ENCODE peak calls at places on chromosomes 1 and 21, in seven cellular contexts. One of them, this sample, is unnamed.

GRCh38 chr1:26597629-26598039 is 68.1 kb downstream of the RPS6KA1 start:
- DNase-seq in WTC11: no peak
- DNase-seq in RWPE1: peak; percentile 49
- DNase-seq in tibial nerve: no peak
- DNase-seq in stimulated activated CD8-positive, alpha-beta memory T cell treated with anti-CD3 and anti-CD28 coated beads, Interleukin-4, amount 100 ng/mL, for 24 hours: no peak
- DNase-seq in AG09319: no peak
- DNase-seq in HEK293T: peak; percentile 47
- DNase-seq in this sample: peak; percentile 76

GRCh38 chr1:221394011-221394544 is 347.8 kb downstream of the DUSP10 start:
- DNase-seq in WTC11: no peak
- DNase-seq in RWPE1: peak; percentile 23
- DNase-seq in tibial nerve: no peak
- DNase-seq in stimulated activated CD8-positive, alpha-beta memory T cell treated with anti-CD3 and anti-CD28 coated beads, Interleukin-4, amount 100 ng/mL, for 24 hours: no peak
- DNase-seq in AG09319: peak; percentile 35
- DNase-seq in HEK293T: no peak
- DNase-seq in this sample: peak; percentile 65

GRCh38 chr1:119298687-119299086 is 69.9 kb upstream of the HAO2 start:
- DNase-seq in WTC11: no peak
- DNase-seq in RWPE1: peak; percentile 13
- DNase-seq in tibial nerve: no peak
- DNase-seq in stimulated activated CD8-positive, alpha-beta memory T cell treated with anti-CD3 and anti-CD28 coated beads, Interleukin-4, amount 100 ng/mL, for 24 hours: no peak
- DNase-seq in AG09319: no peak
- DNase-seq in HEK293T: no peak
- DNase-seq in this sample: peak; percentile 57

GRCh38 chr21:38989745-38990423 is 184.2 kb downstream of the ETS2 start:
- DNase-seq in WTC11: no peak
- DNase-seq in RWPE1: no peak
- DNase-seq in tibial nerve: no peak
- DNase-seq in stimulated activated CD8-positive, alpha-beta memory T cell treated with anti-CD3 and anti-CD28 coated beads, Interleukin-4, amount 100 ng/mL, for 24 hours: no peak
- DNase-seq in AG09319: peak; percentile 74
- DNase-seq in HEK293T: peak; percentile 64
- DNase-seq in this sample: peak; percentile 93

GRCh38 chr1:70910013-70910412 is 137.6 kb downstream of the PTGER3 start:
- DNase-seq in WTC11: no peak
- DNase-seq in RWPE1: no peak
- DNase-seq in tibial nerve: no peak
- DNase-seq in stimulated activated CD8-positive, alpha-beta memory T cell treated with anti-CD3 and anti-CD28 coated beads, Interleukin-4, amount 100 ng/mL, for 24 hours: no peak
- DNase-seq in AG09319: no peak
- DNase-seq in HEK293T: no peak
- DNase-seq in this sample: no peak

GRCh38 chr1:6162773-6163172 is 17.3 kb downstream of the CHD5 start:
- DNase-seq in WTC11: peak; percentile 67
- DNase-seq in RWPE1: no peak
- DNase-seq in tibial nerve: no peak
- DNase-seq in stimulated activated CD8-positive, alpha-beta memory T cell treated with anti-CD3 and anti-CD28 coated beads, Interleukin-4, amount 100 ng/mL, for 24 hours: no peak
- DNase-seq in AG09319: no peak
- DNase-seq in HEK293T: peak; percentile 47
- DNase-seq in this sample: no peak

GRCh38 chr1:24926596-24927249 is 3.4 kb downstream of the RUNX3 start:
- DNase-seq in WTC11: peak; percentile 55
- DNase-seq in RWPE1: no peak
- DNase-seq in tibial nerve: no peak
- DNase-seq in stimulated activated CD8-positive, alpha-beta memory T cell treated with anti-CD3 and anti-CD28 coated beads, Interleukin-4, amount 100 ng/mL, for 24 hours: no peak
- DNase-seq in AG09319: no peak
- DNase-seq in HEK293T: no peak
- DNase-seq in this sample: no peak

GRCh38 chr1:30034627-30035521 is 688.5 kb downstream of the MATN1 start:
- DNase-seq in WTC11: no peak
- DNase-seq in RWPE1: no peak
- DNase-seq in tibial nerve: no peak
- DNase-seq in stimulated activated CD8-positive, alpha-beta memory T cell treated with anti-CD3 and anti-CD28 coated beads, Interleukin-4, amount 100 ng/mL, for 24 hours: no peak
- DNase-seq in AG09319: no peak
- DNase-seq in HEK293T: no peak
- DNase-seq in this sample: peak; percentile 7

GRCh38 chr1:198529414-198529813 is 11.1 kb downstream of the ATP6V1G3 start:
- DNase-seq in WTC11: no peak
- DNase-seq in RWPE1: no peak
- DNase-seq in tibial nerve: no peak
- DNase-seq in stimulated activated CD8-positive, alpha-beta memory T cell treated with anti-CD3 and anti-CD28 coated beads, Interleukin-4, amount 100 ng/mL, for 24 hours: no peak
- DNase-seq in AG09319: peak; percentile 63
- DNase-seq in HEK293T: no peak
- DNase-seq in this sample: peak; percentile 54

GRCh38 chr1:46615735-46616134 is 876 bp downstream of the MOB3C start:
- DNase-seq in WTC11: no peak
- DNase-seq in RWPE1: no peak
- DNase-seq in tibial nerve: no peak
- DNase-seq in stimulated activated CD8-positive, alpha-beta memory T cell treated with anti-CD3 and anti-CD28 coated beads, Interleukin-4, amount 100 ng/mL, for 24 hours: no peak
- DNase-seq in AG09319: no peak
- DNase-seq in HEK293T: no peak
- DNase-seq in this sample: no peak

GRCh38 chr1:150561830-150562367 is 12.7 kb downstream of the ADAMTSL4 start:
- DNase-seq in WTC11: peak; percentile 92
- DNase-seq in RWPE1: peak; percentile 88
- DNase-seq in tibial nerve: peak; percentile 88
- DNase-seq in stimulated activated CD8-positive, alpha-beta memory T cell treated with anti-CD3 and anti-CD28 coated beads, Interleukin-4, amount 100 ng/mL, for 24 hours: peak; percentile 80
- DNase-seq in AG09319: peak; percentile 90
- DNase-seq in HEK293T: peak; percentile 89
- DNase-seq in this sample: peak; percentile 98

GRCh38 chr21:33368124-33368523 is 35.1 kb upstream of the IFNGR2 start:
- DNase-seq in WTC11: no peak
- DNase-seq in RWPE1: no peak
- DNase-seq in tibial nerve: no peak
- DNase-seq in stimulated activated CD8-positive, alpha-beta memory T cell treated with anti-CD3 and anti-CD28 coated beads, Interleukin-4, amount 100 ng/mL, for 24 hours: no peak
- DNase-seq in AG09319: no peak
- DNase-seq in HEK293T: no peak
- DNase-seq in this sample: no peak

GRCh38 chr1:143720087-143721023 is 251.4 kb downstream of the FAM72C start:
- DNase-seq in WTC11: peak; percentile 29
- DNase-seq in RWPE1: peak; percentile 9
- DNase-seq in tibial nerve: no peak
- DNase-seq in stimulated activated CD8-positive, alpha-beta memory T cell treated with anti-CD3 and anti-CD28 coated beads, Interleukin-4, amount 100 ng/mL, for 24 hours: no peak
- DNase-seq in AG09319: no peak
- DNase-seq in HEK293T: no peak
- DNase-seq in this sample: no peak

GRCh38 chr1:71862756-71863155 is 419.6 kb downstream of the NEGR1 start:
- DNase-seq in WTC11: no peak
- DNase-seq in RWPE1: no peak
- DNase-seq in tibial nerve: no peak
- DNase-seq in stimulated activated CD8-positive, alpha-beta memory T cell treated with anti-CD3 and anti-CD28 coated beads, Interleukin-4, amount 100 ng/mL, for 24 hours: no peak
- DNase-seq in AG09319: no peak
- DNase-seq in HEK293T: no peak
- DNase-seq in this sample: no peak

GRCh38 chr1:48470506-48470905 is 1.5 kb downstream of the SPATA6 start:
- DNase-seq in WTC11: peak; percentile 17
- DNase-seq in RWPE1: no peak
- DNase-seq in tibial nerve: peak; percentile 39
- DNase-seq in stimulated activated CD8-positive, alpha-beta memory T cell treated with anti-CD3 and anti-CD28 coated beads, Interleukin-4, amount 100 ng/mL, for 24 hours: no peak
- DNase-seq in AG09319: no peak
- DNase-seq in HEK293T: no peak
- DNase-seq in this sample: peak; percentile 62

GRCh38 chr1:8702121-8702520 is 115.3 kb downstream of the RERE start:
- DNase-seq in WTC11: no peak
- DNase-seq in RWPE1: peak; percentile 39
- DNase-seq in tibial nerve: no peak
- DNase-seq in stimulated activated CD8-positive, alpha-beta memory T cell treated with anti-CD3 and anti-CD28 coated beads, Interleukin-4, amount 100 ng/mL, for 24 hours: no peak
- DNase-seq in AG09319: no peak
- DNase-seq in HEK293T: no peak
- DNase-seq in this sample: peak; percentile 49

GRCh38 chr21:26883768-26884167 is 38.6 kb upstream of the ADAMTS1 start:
- DNase-seq in WTC11: no peak
- DNase-seq in RWPE1: no peak
- DNase-seq in tibial nerve: peak; percentile 8
- DNase-seq in stimulated activated CD8-positive, alpha-beta memory T cell treated with anti-CD3 and anti-CD28 coated beads, Interleukin-4, amount 100 ng/mL, for 24 hours: no peak
- DNase-seq in AG09319: no peak
- DNase-seq in HEK293T: no peak
- DNase-seq in this sample: peak; percentile 29

GRCh38 chr1:54227091-54227602 is 27.2 kb downstream of the MRPL37 start:
- DNase-seq in WTC11: no peak
- DNase-seq in RWPE1: peak; percentile 30
- DNase-seq in tibial nerve: no peak
- DNase-seq in stimulated activated CD8-positive, alpha-beta memory T cell treated with anti-CD3 and anti-CD28 coated beads, Interleukin-4, amount 100 ng/mL, for 24 hours: no peak
- DNase-seq in AG09319: no peak
- DNase-seq in HEK293T: no peak
- DNase-seq in this sample: peak; percentile 48

GRCh38 chr1:245085508-245086095 is 69.2 kb upstream of the KIF26B start:
- DNase-seq in WTC11: no peak
- DNase-seq in RWPE1: peak; percentile 68
- DNase-seq in tibial nerve: no peak
- DNase-seq in stimulated activated CD8-positive, alpha-beta memory T cell treated with anti-CD3 and anti-CD28 coated beads, Interleukin-4, amount 100 ng/mL, for 24 hours: no peak
- DNase-seq in AG09319: peak; percentile 77
- DNase-seq in HEK293T: no peak
- DNase-seq in this sample: peak; percentile 94

GRCh38 chr1:68470388-68470970 is 20.7 kb upstream of the RPE65 start:
- DNase-seq in WTC11: no peak
- DNase-seq in RWPE1: no peak
- DNase-seq in tibial nerve: no peak
- DNase-seq in stimulated activated CD8-positive, alpha-beta memory T cell treated with anti-CD3 and anti-CD28 coated beads, Interleukin-4, amount 100 ng/mL, for 24 hours: no peak
- DNase-seq in AG09319: peak; percentile 3
- DNase-seq in HEK293T: no peak
- DNase-seq in this sample: peak; percentile 53

GRCh38 chr1:240597153-240597745 is 14.7 kb downstream of the GREM2 start:
- DNase-seq in WTC11: no peak
- DNase-seq in RWPE1: no peak
- DNase-seq in tibial nerve: no peak
- DNase-seq in stimulated activated CD8-positive, alpha-beta memory T cell treated with anti-CD3 and anti-CD28 coated beads, Interleukin-4, amount 100 ng/mL, for 24 hours: no peak
- DNase-seq in AG09319: no peak
- DNase-seq in HEK293T: no peak
- DNase-seq in this sample: no peak

GRCh38 chr1:98441281-98441680 is 220.2 kb upstream of the SNX7 start:
- DNase-seq in WTC11: no peak
- DNase-seq in RWPE1: no peak
- DNase-seq in tibial nerve: no peak
- DNase-seq in stimulated activated CD8-positive, alpha-beta memory T cell treated with anti-CD3 and anti-CD28 coated beads, Interleukin-4, amount 100 ng/mL, for 24 hours: no peak
- DNase-seq in AG09319: no peak
- DNase-seq in HEK293T: no peak
- DNase-seq in this sample: no peak

GRCh38 chr1:207327994-207328393 is 6.5 kb downstream of the CD55 start:
- DNase-seq in WTC11: no peak
- DNase-seq in RWPE1: no peak
- DNase-seq in tibial nerve: no peak
- DNase-seq in stimulated activated CD8-positive, alpha-beta memory T cell treated with anti-CD3 and anti-CD28 coated beads, Interleukin-4, amount 100 ng/mL, for 24 hours: no peak
- DNase-seq in AG09319: no peak
- DNase-seq in HEK293T: no peak
- DNase-seq in this sample: peak; percentile 70

GRCh38 chr21:31716106-31716505 is 15.8 kb downstream of the SCAF4 start:
- DNase-seq in WTC11: no peak
- DNase-seq in RWPE1: no peak
- DNase-seq in tibial nerve: no peak
- DNase-seq in stimulated activated CD8-positive, alpha-beta memory T cell treated with anti-CD3 and anti-CD28 coated beads, Interleukin-4, amount 100 ng/mL, for 24 hours: no peak
- DNase-seq in AG09319: no peak
- DNase-seq in HEK293T: no peak
- DNase-seq in this sample: no peak

GRCh38 chr1:9843576-9843945 is 19.8 kb upstream of the CLSTN1 start:
- DNase-seq in WTC11: no peak
- DNase-seq in RWPE1: peak; percentile 50
- DNase-seq in tibial nerve: no peak
- DNase-seq in stimulated activated CD8-positive, alpha-beta memory T cell treated with anti-CD3 and anti-CD28 coated beads, Interleukin-4, amount 100 ng/mL, for 24 hours: no peak
- DNase-seq in AG09319: no peak
- DNase-seq in HEK293T: no peak
- DNase-seq in this sample: no peak

GRCh38 chr1:214419650-214420049 is 131.8 kb downstream of the PTPN14 start:
- DNase-seq in WTC11: no peak
- DNase-seq in RWPE1: no peak
- DNase-seq in tibial nerve: no peak
- DNase-seq in stimulated activated CD8-positive, alpha-beta memory T cell treated with anti-CD3 and anti-CD28 coated beads, Interleukin-4, amount 100 ng/mL, for 24 hours: no peak
- DNase-seq in AG09319: no peak
- DNase-seq in HEK293T: no peak
- DNase-seq in this sample: no peak

GRCh38 chr1:28510350-28511223 is 4.7 kb downstream of the RCC1 start:
- DNase-seq in WTC11: no peak
- DNase-seq in RWPE1: no peak
- DNase-seq in tibial nerve: no peak
- DNase-seq in stimulated activated CD8-positive, alpha-beta memory T cell treated with anti-CD3 and anti-CD28 coated beads, Interleukin-4, amount 100 ng/mL, for 24 hours: peak; percentile 18
- DNase-seq in AG09319: no peak
- DNase-seq in HEK293T: no peak
- DNase-seq in this sample: peak; percentile 49

GRCh38 chr1:89465201-89465600 is 59.4 kb upstream of the LRRC8B start:
- DNase-seq in WTC11: no peak
- DNase-seq in RWPE1: peak; percentile 36
- DNase-seq in tibial nerve: no peak
- DNase-seq in stimulated activated CD8-positive, alpha-beta memory T cell treated with anti-CD3 and anti-CD28 coated beads, Interleukin-4, amount 100 ng/mL, for 24 hours: no peak
- DNase-seq in AG09319: no peak
- DNase-seq in HEK293T: no peak
- DNase-seq in this sample: no peak

GRCh38 chr1:210722410-210723081 is 393.8 kb downstream of the HHAT start:
- DNase-seq in WTC11: no peak
- DNase-seq in RWPE1: no peak
- DNase-seq in tibial nerve: no peak
- DNase-seq in stimulated activated CD8-positive, alpha-beta memory T cell treated with anti-CD3 and anti-CD28 coated beads, Interleukin-4, amount 100 ng/mL, for 24 hours: no peak
- DNase-seq in AG09319: no peak
- DNase-seq in HEK293T: no peak
- DNase-seq in this sample: no peak

GRCh38 chr1:92587445-92587844 is 100.7 kb upstream of the GFI1 start:
- DNase-seq in WTC11: no peak
- DNase-seq in RWPE1: no peak
- DNase-seq in tibial nerve: no peak
- DNase-seq in stimulated activated CD8-positive, alpha-beta memory T cell treated with anti-CD3 and anti-CD28 coated beads, Interleukin-4, amount 100 ng/mL, for 24 hours: no peak
- DNase-seq in AG09319: no peak
- DNase-seq in HEK293T: no peak
- DNase-seq in this sample: no peak

GRCh38 chr1:152001631-152002584 is 8.2 kb upstream of the S100A10 start:
- DNase-seq in WTC11: peak; percentile 89
- DNase-seq in RWPE1: peak; percentile 80
- DNase-seq in tibial nerve: peak; percentile 96
- DNase-seq in stimulated activated CD8-positive, alpha-beta memory T cell treated with anti-CD3 and anti-CD28 coated beads, Interleukin-4, amount 100 ng/mL, for 24 hours: peak; percentile 62
- DNase-seq in AG09319: peak; percentile 95
- DNase-seq in HEK293T: peak; percentile 81
- DNase-seq in this sample: peak; percentile 97

GRCh38 chr1:171814692-171815091 is 26.6 kb upstream of the DNM3 start:
- DNase-seq in WTC11: no peak
- DNase-seq in RWPE1: no peak
- DNase-seq in tibial nerve: no peak
- DNase-seq in stimulated activated CD8-positive, alpha-beta memory T cell treated with anti-CD3 and anti-CD28 coated beads, Interleukin-4, amount 100 ng/mL, for 24 hours: no peak
- DNase-seq in AG09319: peak; percentile 47
- DNase-seq in HEK293T: no peak
- DNase-seq in this sample: peak; percentile 20

GRCh38 chr1:245656189-245656717 is 501.5 kb downstream of the KIF26B start:
- DNase-seq in WTC11: no peak
- DNase-seq in RWPE1: no peak
- DNase-seq in tibial nerve: no peak
- DNase-seq in stimulated activated CD8-positive, alpha-beta memory T cell treated with anti-CD3 and anti-CD28 coated beads, Interleukin-4, amount 100 ng/mL, for 24 hours: no peak
- DNase-seq in AG09319: no peak
- DNase-seq in HEK293T: no peak
- DNase-seq in this sample: no peak

GRCh38 chr21:43273708-43274021 is 104.9 kb downstream of the CRYAA start:
- DNase-seq in WTC11: no peak
- DNase-seq in RWPE1: no peak
- DNase-seq in tibial nerve: no peak
- DNase-seq in stimulated activated CD8-positive, alpha-beta memory T cell treated with anti-CD3 and anti-CD28 coated beads, Interleukin-4, amount 100 ng/mL, for 24 hours: no peak
- DNase-seq in AG09319: no peak
- DNase-seq in HEK293T: no peak
- DNase-seq in this sample: no peak

GRCh38 chr1:108892356-108893140 is 15.8 kb downstream of the GPSM2 start:
- DNase-seq in WTC11: no peak
- DNase-seq in RWPE1: no peak
- DNase-seq in tibial nerve: no peak
- DNase-seq in stimulated activated CD8-positive, alpha-beta memory T cell treated with anti-CD3 and anti-CD28 coated beads, Interleukin-4, amount 100 ng/mL, for 24 hours: no peak
- DNase-seq in AG09319: no peak
- DNase-seq in HEK293T: no peak
- DNase-seq in this sample: no peak

GRCh38 chr1:246769306-246769705 is 45.1 kb downstream of the SCCPDH start:
- DNase-seq in WTC11: no peak
- DNase-seq in RWPE1: peak; percentile 51
- DNase-seq in tibial nerve: peak; percentile 57
- DNase-seq in stimulated activated CD8-positive, alpha-beta memory T cell treated with anti-CD3 and anti-CD28 coated beads, Interleukin-4, amount 100 ng/mL, for 24 hours: no peak
- DNase-seq in AG09319: peak; percentile 94
- DNase-seq in HEK293T: no peak
- DNase-seq in this sample: peak; percentile 92

This sample was measured in cardiac fibroblast.